ENCODE peak calls at places on chromosomes 4 and X, in eight cellular contexts. Q, V, Z, X, D, A, Y and T are unnamed samples.

GRCh38 chr4:73800206-73800605 is 36.3 kb upstream of the CXCL6 start:
- DNase-seq in Q (no peak), V (no peak), Z (no peak), X (no peak), D (no peak), A (no peak), Y (no peak), T (no peak)

GRCh38 chrX:41350150-41350975 is 16.4 kb downstream of the DDX3X start:
- DNase-seq in Q (no peak), V (no peak), Z (no peak), X (no peak), D (no peak), A (no peak), Y (no peak), T (no peak)

GRCh38 chr4:185040523-185040922 is 22.2 kb downstream of the HELT start:
- DNase-seq in Q (no peak), V (no peak), Z (no peak), X (no peak), D (no peak), A (no peak), Y (no peak), T (no peak)

GRCh38 chr4:125198916-125199315 is 115.8 kb upstream of the FAT4 start:
- DNase-seq in Q (no peak), V (no peak), Z (no peak), X (no peak), D (no peak), A (no peak), Y (no peak), T (no peak)

GRCh38 chrX:27976284-27976683 is 5.0 kb downstream of the DCAF8L1 start:
- DNase-seq in Q (no peak), V (no peak), Z (no peak), X (no peak), D (no peak), A (no peak), Y (no peak), T (no peak)

GRCh38 chr4:83516042-83516772 is 19.7 kb upstream of the GPAT3 start:
- DNase-seq in Q (no peak), V (no peak), Z (no peak), X (no peak), D (no peak), A (no peak), Y (peak), T (no peak)

GRCh38 chrX:15507005-15507404 is 6.4 kb downstream of the BMX start:
- DNase-seq in Q (no peak), V (no peak), Z (no peak), X (no peak), D (no peak), A (no peak), Y (no peak), T (no peak)

GRCh38 chrX:56318076-56318475 is 85.9 kb downstream of the KLF8 start:
- DNase-seq in Q (no peak), V (no peak), Z (no peak), X (no peak), D (no peak), A (no peak), Y (no peak), T (no peak)

GRCh38 chr4:27239651-27240050 is 379.0 kb downstream of the STIM2 start:
- DNase-seq in Q (no peak), V (no peak), Z (no peak), X (no peak), D (no peak), A (no peak), Y (peak), T (no peak)

GRCh38 chr4:99100876-99101275 is 12.3 kb upstream of the ADH5 start:
- DNase-seq in Q (no peak), V (no peak), Z (no peak), X (no peak), D (no peak), A (no peak), Y (no peak), T (no peak)

GRCh38 chrX:152904151-152905080 is 6.5 kb downstream of the ZNF185 start:
- DNase-seq in Q (peak), V (peak), Z (peak), X (peak), D (no peak), A (no peak), Y (peak), T (no peak)